ENCODE peak calls at places on chromosomes 12 and 14, in nine cellular contexts. S is GM23338; R is lower leg skin; Z is cardiac muscle cell; V is activated CD8-positive, alpha-beta T cell treated with anti-CD3 and anti-CD28 coated beads for 36 hours; W is HFFc6; T is AG09309; C is A549; F is brain microvascular endothelial cell. N is an unnamed sample.

GRCh38 chr12:94386422-94386821 is 73.2 kb downstream of the CEP83 start:
- DNase-seq in F (peak), Z (peak), R (no peak), S (no peak), W (no peak), C (no peak), T (peak), V (no peak), N (no peak)

GRCh38 chr12:43009307-43009706 is 419.8 kb upstream of the PRICKLE1 start:
- DNase-seq in R (no peak), S (peak), C (no peak), F (no peak), Z (peak), T (no peak), V (no peak), W (no peak), N (no peak)

GRCh38 chr14:60025586-60025985 is 66.1 kb upstream of the PCNX4 start:
- DNase-seq in R (no peak), S (no peak), W (no peak), C (no peak), T (no peak), F (no peak), Z (no peak), V (no peak), N (no peak)

GRCh38 chr14:64800000-64800399 is 79.7 kb downstream of the SPTB start:
- DNase-seq in V (peak), Z (peak), R (no peak), C (peak), F (peak), W (peak), T (no peak), S (peak), N (no peak)

GRCh38 chr12:116257826-116258225 is 19.7 kb downstream of the MED13L start:
- DNase-seq in C (no peak), V (no peak), R (no peak), S (no peak), F (no peak), T (no peak), W (no peak), Z (no peak), N (no peak)

GRCh38 chr14:104865631-104866441 is 768 bp downstream of the CEP170B start:
- DNase-seq in S (peak), F (peak), V (peak), T (peak), Z (peak), W (peak), C (peak), R (peak), N (peak)

GRCh38 chr12:49889361-49890095 is 14.2 kb downstream of the FAIM2 start:
- DNase-seq in S (no peak), C (no peak), T (no peak), F (no peak), R (no peak), V (no peak), W (no peak), Z (no peak), N (no peak)

GRCh38 chr12:14403711-14404164 is 38.3 kb downstream of the ATF7IP start:
- DNase-seq in V (no peak), Z (peak), R (no peak), W (peak), S (no peak), F (peak), T (peak), C (no peak), N (peak)

GRCh38 chr12:93287152-93287551 is 90.6 kb upstream of the NUDT4 start:
- DNase-seq in T (no peak), R (no peak), W (no peak), S (no peak), F (no peak), C (no peak), Z (no peak), V (no peak), N (no peak)

GRCh38 chr14:50389668-50390441 is 6.8 kb downstream of the CDKL1 start:
- DNase-seq in Z (no peak), F (no peak), C (peak), S (no peak), R (peak), W (no peak), T (no peak), V (no peak), N (no peak)

GRCh38 chr14:77133718-77134338 is 7.8 kb downstream of the ZDHHC22 start:
- DNase-seq in R (no peak), F (peak), S (peak), W (peak), T (no peak), C (peak), V (peak), Z (peak), N (peak)

GRCh38 chr12:10101042-10101579 is 2.3 kb upstream of the CLEC1A start:
- DNase-seq in S (no peak), T (peak), C (no peak), Z (no peak), W (peak), R (no peak), V (no peak), F (no peak), N (no peak)

GRCh38 chr12:112898380-112898779 is 8.4 kb upstream of the OAS1 start:
- DNase-seq in R (no peak), W (no peak), Z (no peak), C (no peak), F (no peak), V (no peak), T (no peak), S (no peak), N (no peak)

GRCh38 chr14:23694085-23694975 is 58.2 kb downstream of the DHRS2 start:
- DNase-seq in V (peak), R (no peak), W (no peak), Z (peak), C (no peak), S (peak), T (peak), F (no peak), N (no peak)

GRCh38 chr14:24390696-24391468 is 7.9 kb upstream of the NYNRIN start:
- DNase-seq in V (no peak), F (no peak), W (no peak), R (no peak), S (no peak), Z (no peak), T (no peak), C (no peak), N (no peak)

GRCh38 chr12:53569174-53569557 is 57.0 kb downstream of the ATF7 start:
- DNase-seq in F (peak), C (no peak), V (no peak), Z (peak), T (peak), R (no peak), S (peak), W (peak), N (no peak)

GRCh38 chr12:34339922-34340321 is 317.6 kb downstream of the ALG10 start:
- DNase-seq in W (no peak), Z (no peak), R (no peak), S (no peak), T (no peak), F (no peak), V (no peak), C (no peak), N (no peak)

GRCh38 chr14:82394916-82395315 is 861.3 kb upstream of the SEL1L start:
- DNase-seq in S (no peak), W (no peak), R (no peak), Z (no peak), T (no peak), V (no peak), F (no peak), C (no peak), N (no peak)

GRCh38 chr12:113086249-113087164 is 30.0 kb downstream of the DTX1 start:
- DNase-seq in V (peak), C (no peak), W (no peak), R (no peak), T (no peak), Z (peak), F (no peak), S (no peak), N (no peak)

GRCh38 chr12:1662761-1663439 is 28.0 kb upstream of the ADIPOR2 start:
- DNase-seq in R (peak), S (peak), W (no peak), V (peak), F (no peak), Z (peak), T (no peak), C (peak), N (peak)
- TF ChIP-seq CTCF in R (no peak), S (peak), W (peak), V (no peak), F (peak), Z (peak), T (no peak), C (peak), N (no peak)

DNA sequence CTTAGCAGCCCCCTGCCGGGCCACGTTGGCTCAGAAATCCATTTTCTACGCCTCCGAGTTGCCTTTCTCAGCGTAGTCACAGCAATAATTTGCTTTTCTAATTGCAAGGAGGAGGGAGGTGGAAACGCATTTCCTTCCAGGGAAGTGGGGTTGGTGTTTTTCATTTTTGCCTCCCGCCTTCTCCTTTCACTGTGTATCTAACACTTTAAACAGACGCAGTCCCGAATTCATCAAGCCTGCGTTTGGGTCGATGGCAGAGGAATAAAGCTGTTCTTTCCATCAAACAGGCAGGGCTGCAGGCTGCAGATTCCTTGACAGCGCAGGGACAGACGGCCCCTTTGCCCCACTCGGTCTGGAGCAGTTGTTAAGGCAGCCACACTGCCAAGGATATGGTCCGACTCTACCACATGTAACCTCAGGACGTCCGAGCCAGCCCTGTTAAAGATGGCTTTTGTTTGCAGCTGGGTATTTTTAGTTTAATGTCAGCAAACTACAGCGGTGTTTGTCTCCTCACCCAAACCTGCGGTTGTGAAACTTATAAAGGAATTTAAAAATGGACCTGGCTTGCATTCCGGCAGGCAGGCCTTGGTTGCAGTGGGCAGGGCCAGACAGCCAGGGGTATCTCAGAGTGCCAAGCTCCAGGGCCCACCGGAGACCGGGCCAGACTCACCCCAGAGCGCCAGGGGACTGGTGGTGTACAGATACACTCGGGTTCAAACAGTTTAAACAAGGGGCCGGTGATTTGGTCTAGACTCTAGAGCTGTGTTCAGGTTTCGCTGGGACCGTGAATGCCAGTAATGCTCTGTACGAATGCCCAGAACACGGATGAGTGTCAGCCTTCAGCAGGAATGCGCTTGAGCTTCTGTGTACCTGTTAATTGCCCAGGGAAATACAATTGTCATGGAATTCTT is 2.2 kb downstream of the CHST11 start:
- DNase-seq in S (peak), C (peak), T (no peak), R (peak), W (no peak), V (peak), F (no peak), Z (peak), N (peak)
- TF ChIP-seq CTCF in S (no peak), C (no peak), T (peak), R (no peak), W (no peak), V (no peak), F (peak), Z (no peak), N (no peak)

GRCh38 chr14:106039400-106039799 is 513.0 kb downstream of the TMEM121 start:
- DNase-seq in V (peak), W (no peak), F (no peak), R (no peak), T (no peak), C (no peak), S (peak), Z (no peak), N (peak)
- TF ChIP-seq CTCF in V (peak), W (no peak), F (no peak), R (no peak), T (no peak), C (peak), S (peak), Z (no peak), N (peak)

GRCh38 chr14:96501746-96502620 is at the start of gene PAPOLA:
- DNase-seq in C (peak), R (peak), W (peak), Z (peak), T (peak), S (peak), F (peak), V (peak), N (peak)
- TF ChIP-seq CTCF in C (no peak), R (no peak), W (peak), Z (no peak), T (no peak), S (no peak), F (peak), V (no peak), N (no peak)